ENCODE peak calls at places on chromosomes 1 and 21, in four cellular contexts. E is Peyer's patch, U is PC-3, J is cardiac muscle cell. B is an unnamed sample.

GRCh38 chr1:111364690-111365089 is 62.8 kb downstream of the OVGP1 start:
- DNase-seq in E (no peak), U (no peak), J (peak; percentile 73), B (no peak)

GRCh38 chr1:207918571-207918970 is 7.6 kb upstream of the CD34 start:
- DNase-seq in E (no peak), U (no peak), J (no peak), B (no peak)

GRCh38 chr1:180501865-180502360 is 464 bp downstream of the ACBD6 start:
- DNase-seq in E (no peak), U (no peak), J (no peak), B (peak; percentile 65)

GRCh38 chr1:68230901-68231626 is 1.3 kb downstream of the WLS start:
- DNase-seq in E (no peak), U (peak; percentile 8), J (peak; percentile 43), B (peak; percentile 41)

GRCh38 chr1:62523860-62524259 is 73.5 kb upstream of the ANGPTL3 start:
- DNase-seq in E (no peak), U (no peak), J (no peak), B (no peak)

GRCh38 chr1:154696001-154696400 is 88.0 kb upstream of the ADAR start:
- DNase-seq in E (no peak), U (peak; percentile 45), J (no peak), B (no peak)

GRCh38 chr21:39645331-39645730 is 32.6 kb downstream of the B3GALT5 start:
- DNase-seq in E (no peak), U (no peak), J (no peak), B (no peak)

GRCh38 chr1:107477233-107477632 is 336.4 kb downstream of the NTNG1 start:
- DNase-seq in E (no peak), U (no peak), J (no peak), B (no peak)

GRCh38 chr1:234139966-234140365 is 233.3 kb upstream of the COA6 start:
- DNase-seq in E (no peak), U (peak; percentile 99), J (no peak), B (peak; percentile 75)

GRCh38 chr1:46131727-46132528 is 501 bp downstream of the PIK3R3 start:
- DNase-seq in E (peak; percentile 49), U (peak; percentile 46), J (no peak), B (peak; percentile 25)

GRCh38 chr1:158819461-158820443 is 11.4 kb upstream of the MNDA start:
- DNase-seq in E (no peak), U (no peak), J (no peak), B (no peak)

GRCh38 chr1:116556289-116557006 is 14.4 kb downstream of the CD58 start:
- DNase-seq in E (peak; percentile 40), U (peak; percentile 98), J (no peak), B (peak; percentile 95)

GRCh38 chr1:22104865-22105437 is 37.9 kb downstream of the WNT4 start:
- DNase-seq in E (peak; percentile 18), U (no peak), J (no peak), B (no peak)

GRCh38 chr1:18178125-18178524 is 70.5 kb downstream of the IGSF21 start:
- DNase-seq in E (no peak), U (no peak), J (no peak), B (no peak)

GRCh38 chr1:153343040-153343681 is 5.5 kb downstream of the PGLYRP4 start:
- DNase-seq in E (no peak), U (no peak), J (no peak), B (no peak)

GRCh38 chr1:52007228-52008073 is 17.0 kb upstream of the RAB3B start:
- DNase-seq in E (no peak), U (no peak), J (no peak), B (no peak)

GRCh38 chr1:231161711-231162299 is at the start of gene TRIM67:
- DNase-seq in E (no peak), U (no peak), J (peak; percentile 77), B (no peak)

GRCh38 chr1:58432813-58433668 is 113.5 kb downstream of the OMA1 start:
- DNase-seq in E (no peak), U (peak; percentile 33), J (peak; percentile 17), B (no peak)

GRCh38 chr1:24364975-24365678 is 46.0 kb downstream of the GRHL3 start:
- DNase-seq in E (no peak), U (peak; percentile 97), J (no peak), B (peak; percentile 95)

GRCh38 chr21:34115160-34115559 is 41.8 kb downstream of the MRPS6 start:
- DNase-seq in E (no peak), U (no peak), J (no peak), B (no peak)

GRCh38 chr1:110187139-110187890 is 22.8 kb upstream of the KCNC4 start:
- DNase-seq in E (no peak), U (peak; percentile 63), J (peak; percentile 37), B (no peak)

GRCh38 chr1:45448357-45448756 is 42.6 kb downstream of the TESK2 start:
- DNase-seq in E (no peak), U (no peak), J (no peak), B (no peak)

GRCh38 chr1:218742478-218743260 is 397.5 kb downstream of the TGFB2 start:
- DNase-seq in E (no peak), U (peak; percentile 72), J (no peak), B (peak; percentile 13)

GRCh38 chr1:79113836-79114235 is 107.3 kb upstream of the ADGRL4 start:
- DNase-seq in E (no peak), U (no peak), J (no peak), B (no peak)

GRCh38 chr1:67149179-67149770 is 14.5 kb upstream of the C1orf141 start:
- DNase-seq in E (peak; percentile 52), U (peak; percentile 72), J (peak; percentile 81), B (peak; percentile 68)

GRCh38 chr1:30379684-30380624 is 343.4 kb downstream of the MATN1 start:
- DNase-seq in E (peak; percentile 35), U (peak; percentile 78), J (peak; percentile 88), B (peak; percentile 82)

GRCh38 chr1:32062867-32063230 is 9.9 kb upstream of the TMEM39B start:
- DNase-seq in E (no peak), U (no peak), J (no peak), B (no peak)

GRCh38 chr1:32063261-32063681 is 9.5 kb upstream of the TMEM39B start:
- DNase-seq in E (no peak), U (peak; percentile 63), J (peak; percentile 55), B (peak; percentile 55)

GRCh38 chr1:32056598-32056997 is 16.1 kb upstream of the TMEM39B start:
- DNase-seq in E (no peak), U (no peak), J (no peak), B (no peak)

GRCh38 chr1:32055426-32055825 is 17.3 kb upstream of the TMEM39B start:
- DNase-seq in E (no peak), U (no peak), J (no peak), B (no peak)

GRCh38 chr1:32060914-32061313 is 11.8 kb upstream of the TMEM39B start:
- DNase-seq in E (no peak), U (no peak), J (no peak), B (no peak)
- H3K27ac ChIP-seq in E (no peak overlapping the region), U (no peak overlapping the region), J (peak overlapping the region; percentile 69), B (no peak overlapping the region)

GRCh38 chr1:76113446-76113845 is 38.9 kb downstream of the ST6GALNAC3 start:
- DNase-seq in E (no peak), U (no peak), J (no peak), B (no peak)

GRCh38 chr1:76109404-76109803 is 34.9 kb downstream of the ST6GALNAC3 start:
- DNase-seq in E (no peak), U (no peak), J (no peak), B (no peak)

GRCh38 chr1:76109901-76110560 is 35.5 kb downstream of the ST6GALNAC3 start:
- DNase-seq in E (no peak), U (no peak), J (no peak), B (no peak)

GRCh38 chr1:76110662-76111061 is 36.1 kb downstream of the ST6GALNAC3 start:
- DNase-seq in E (no peak), U (no peak), J (no peak), B (no peak)

DNA sequence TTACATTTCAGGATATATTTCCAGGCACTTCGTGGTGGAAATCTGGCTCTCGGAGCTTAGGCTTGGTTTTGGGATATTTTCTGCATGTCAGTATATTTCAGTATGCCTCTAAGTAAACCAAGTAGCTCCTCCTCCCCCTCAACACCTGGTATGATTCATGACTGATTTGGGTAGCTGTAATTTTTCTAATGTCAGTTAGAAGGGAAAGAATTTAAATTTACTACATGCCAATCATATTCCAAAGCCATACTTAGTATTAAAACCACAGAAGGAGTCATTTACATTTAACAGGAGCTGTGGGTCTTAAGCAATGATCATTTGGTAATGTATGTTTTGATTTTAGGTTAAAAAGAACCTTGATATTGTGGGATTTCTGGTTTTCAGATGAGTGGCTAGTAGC is 40.6 kb downstream of the ST6GALNAC3 start:
- DNase-seq in E (no peak), U (no peak), J (no peak), B (peak; percentile 3)
- TF ChIP-seq CTCF in E (no peak), U (no peak), J (no peak), B (no peak)

DNA sequence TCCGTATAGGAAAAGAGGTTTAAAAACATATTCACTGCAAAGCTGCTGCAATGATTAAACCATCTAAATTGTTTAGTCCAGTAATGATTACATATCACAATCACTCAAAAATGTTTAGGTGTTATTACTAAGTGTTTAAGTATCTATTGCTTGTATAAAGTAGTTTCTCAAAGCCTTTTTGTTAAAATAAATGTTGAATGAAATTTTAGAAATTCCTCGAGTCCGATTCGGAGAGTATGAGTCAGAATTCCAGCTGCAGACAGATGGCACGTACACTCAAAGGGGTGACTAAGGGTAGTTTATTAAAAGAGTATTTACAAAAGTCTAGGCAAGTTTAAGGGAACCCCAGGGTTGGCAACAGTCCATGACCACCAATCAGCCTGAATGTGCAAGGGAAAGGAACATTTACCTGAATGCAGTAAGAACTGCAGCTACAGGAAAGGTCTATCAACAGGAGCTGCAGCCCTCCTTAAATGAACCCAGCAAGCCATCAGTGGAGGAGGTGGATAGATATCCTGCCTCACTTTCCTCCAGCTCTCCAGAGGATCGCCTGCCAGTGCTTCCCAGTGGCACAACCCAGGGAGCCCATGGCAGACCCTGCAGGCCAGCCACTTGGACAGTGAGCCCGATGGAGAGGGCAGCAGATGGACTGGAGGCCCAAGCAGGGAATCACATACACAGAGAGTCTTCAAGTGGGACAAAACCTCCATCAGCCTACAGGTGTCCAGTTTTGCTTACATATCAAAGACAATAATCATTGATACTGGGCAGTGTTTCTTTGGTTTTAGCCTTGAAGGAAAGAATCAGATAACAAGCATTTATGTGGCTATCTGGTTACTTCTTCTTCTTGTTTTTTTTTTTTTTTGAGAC is 92.1 kb upstream of the SLC44A3 start:
- DNase-seq in E (no peak), U (peak; percentile 94), J (no peak), B (peak; percentile 89)
- H3K27ac ChIP-seq in E (no peak overlapping the region), U (peak overlapping the region; percentile 25), J (no peak overlapping the region), B (peak overlapping the region; percentile 77)

GRCh38 chr1:226648421-226648820 is 90.7 kb downstream of the ITPKB start:
- DNase-seq in E (no peak), U (no peak), J (no peak), B (no peak)

GRCh38 chr1:226650236-226650841 is 88.7 kb downstream of the ITPKB start:
- DNase-seq in E (no peak), U (no peak), J (no peak), B (no peak)

GRCh38 chr1:226651041-226651731 is 87.9 kb downstream of the ITPKB start:
- DNase-seq in E (no peak), U (no peak), J (no peak), B (no peak)

GRCh38 chr1:226649244-226649643 is 89.8 kb downstream of the ITPKB start:
- DNase-seq in E (no peak), U (no peak), J (no peak), B (no peak)

DNA sequence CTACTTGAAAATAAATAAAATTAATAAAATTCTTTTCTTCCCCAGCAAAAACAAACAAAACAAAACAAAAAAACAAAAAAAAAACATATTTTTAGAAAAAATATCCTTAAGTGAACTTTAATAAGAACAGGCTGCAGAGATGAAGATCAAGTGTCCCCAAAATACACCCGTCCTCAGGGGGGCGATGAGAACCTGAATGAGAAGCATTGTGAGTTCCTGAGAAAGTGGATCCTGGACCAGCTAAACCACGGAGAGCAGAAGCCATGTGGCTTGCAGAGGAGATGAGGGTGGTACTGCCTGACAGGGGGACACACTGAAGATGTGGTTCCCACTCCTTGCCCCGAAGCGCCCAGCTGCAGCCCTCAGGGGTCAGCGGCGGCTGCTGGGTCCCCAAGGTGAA is 89.3 kb downstream of the ITPKB start:
- DNase-seq in E (peak; percentile 65), U (peak; percentile 51), J (peak; percentile 35), B (no peak)
- TF ChIP-seq CTCF in E (no peak), U (peak; percentile 58), J (peak; percentile 26), B (no peak)